ENCODE peak calls at places on chromosomes 5 and 9, in seven cellular contexts. One of them, this sample, is unnamed.

GRCh38 chr5:136046231-136046630 is 17.4 kb downstream of the TGFBI start:
- DNase-seq in transverse colon: no peak
- DNase-seq in aorta: peak
- DNase-seq in heart right ventricle: no peak
- DNase-seq in heart left ventricle: no peak
- DNase-seq in IMR-90: no peak
- DNase-seq in K562: no peak
- DNase-seq in this sample: no peak

GRCh38 chr5:56637321-56637920 is 177.9 kb upstream of the MAP3K1 start:
- DNase-seq in transverse colon: no peak
- DNase-seq in aorta: no peak
- DNase-seq in heart right ventricle: no peak
- DNase-seq in heart left ventricle: no peak
- DNase-seq in IMR-90: peak
- DNase-seq in K562: no peak
- DNase-seq in this sample: peak

GRCh38 chr5:52560366-52560765 is 227.3 kb upstream of the ITGA1 start:
- DNase-seq in transverse colon: no peak
- DNase-seq in aorta: no peak
- DNase-seq in heart right ventricle: no peak
- DNase-seq in heart left ventricle: no peak
- DNase-seq in IMR-90: no peak
- DNase-seq in K562: no peak
- DNase-seq in this sample: no peak

GRCh38 chr5:172179032-172179989 is 8.7 kb downstream of the STK10 start:
- DNase-seq in transverse colon: peak
- DNase-seq in aorta: no peak
- DNase-seq in heart right ventricle: peak
- DNase-seq in heart left ventricle: peak
- DNase-seq in IMR-90: peak
- DNase-seq in K562: no peak
- DNase-seq in this sample: peak

GRCh38 chr5:133314086-133314485 is 262.3 kb downstream of the HSPA4 start:
- DNase-seq in transverse colon: no peak
- DNase-seq in aorta: no peak
- DNase-seq in heart right ventricle: no peak
- DNase-seq in heart left ventricle: no peak
- DNase-seq in IMR-90: no peak
- DNase-seq in K562: no peak
- DNase-seq in this sample: no peak

GRCh38 chr5:45411971-45412612 is 284.1 kb downstream of the HCN1 start:
- DNase-seq in transverse colon: no peak
- DNase-seq in aorta: no peak
- DNase-seq in heart right ventricle: no peak
- DNase-seq in heart left ventricle: no peak
- DNase-seq in IMR-90: peak
- DNase-seq in K562: no peak
- DNase-seq in this sample: no peak

GRCh38 chr5:68920888-68921287 is 172.9 kb upstream of the SLC30A5 start:
- DNase-seq in transverse colon: no peak
- DNase-seq in aorta: no peak
- DNase-seq in heart right ventricle: no peak
- DNase-seq in heart left ventricle: no peak
- DNase-seq in IMR-90: no peak
- DNase-seq in K562: no peak
- DNase-seq in this sample: no peak

GRCh38 chr5:79464695-79465332 is 49.1 kb downstream of the HOMER1 start:
- DNase-seq in transverse colon: no peak
- DNase-seq in aorta: no peak
- DNase-seq in heart right ventricle: no peak
- DNase-seq in heart left ventricle: no peak
- DNase-seq in IMR-90: peak
- DNase-seq in K562: peak
- DNase-seq in this sample: peak

GRCh38 chr9:95363051-95363841 is 45.7 kb upstream of the FANCC start:
- DNase-seq in transverse colon: no peak
- DNase-seq in aorta: no peak
- DNase-seq in heart right ventricle: no peak
- DNase-seq in heart left ventricle: no peak
- DNase-seq in IMR-90: peak
- DNase-seq in K562: no peak
- DNase-seq in this sample: no peak

GRCh38 chr9:91145496-91145895 is 216.2 kb downstream of the AUH start:
- DNase-seq in transverse colon: no peak
- DNase-seq in aorta: no peak
- DNase-seq in heart right ventricle: no peak
- DNase-seq in heart left ventricle: no peak
- DNase-seq in IMR-90: no peak
- DNase-seq in K562: no peak
- DNase-seq in this sample: no peak

GRCh38 chr9:19119801-19120440 is 7.4 kb downstream of the PLIN2 start:
- DNase-seq in transverse colon: no peak
- DNase-seq in aorta: no peak
- DNase-seq in heart right ventricle: no peak
- DNase-seq in heart left ventricle: no peak
- DNase-seq in IMR-90: no peak
- DNase-seq in K562: no peak
- DNase-seq in this sample: no peak

GRCh38 chr5:1139806-1140187 is 27.9 kb upstream of the SLC12A7 start:
- DNase-seq in transverse colon: no peak
- DNase-seq in aorta: no peak
- DNase-seq in heart right ventricle: no peak
- DNase-seq in heart left ventricle: no peak
- DNase-seq in IMR-90: no peak
- DNase-seq in K562: no peak
- DNase-seq in this sample: no peak
- H3K27ac ChIP-seq in transverse colon: no peak
- H3K27ac ChIP-seq in aorta: no peak
- H3K27ac ChIP-seq in heart right ventricle: no peak
- H3K27ac ChIP-seq in heart left ventricle: no peak
- H3K27ac ChIP-seq in IMR-90: no peak
- H3K27ac ChIP-seq in K562: no peak
- H3K27ac ChIP-seq in this sample: no peak

GRCh38 chr9:112382501-112383364 is 2.8 kb downstream of the HSDL2 start:
- DNase-seq in transverse colon: no peak
- DNase-seq in aorta: no peak
- DNase-seq in heart right ventricle: no peak
- DNase-seq in heart left ventricle: no peak
- DNase-seq in IMR-90: no peak
- DNase-seq in K562: no peak
- DNase-seq in this sample: no peak

GRCh38 chr9:112384219-112384618 is 4.3 kb downstream of the HSDL2 start:
- DNase-seq in transverse colon: no peak
- DNase-seq in aorta: no peak
- DNase-seq in heart right ventricle: no peak
- DNase-seq in heart left ventricle: no peak
- DNase-seq in IMR-90: no peak
- DNase-seq in K562: no peak
- DNase-seq in this sample: no peak

GRCh38 chr9:112387115-112387514 is 7.2 kb downstream of the HSDL2 start:
- DNase-seq in transverse colon: no peak
- DNase-seq in aorta: no peak
- DNase-seq in heart right ventricle: no peak
- DNase-seq in heart left ventricle: no peak
- DNase-seq in IMR-90: no peak
- DNase-seq in K562: no peak
- DNase-seq in this sample: no peak

GRCh38 chr9:112382066-112382465 is 2.2 kb downstream of the HSDL2 start:
- DNase-seq in transverse colon: no peak
- DNase-seq in aorta: no peak
- DNase-seq in heart right ventricle: no peak
- DNase-seq in heart left ventricle: no peak
- DNase-seq in IMR-90: no peak
- DNase-seq in K562: no peak
- DNase-seq in this sample: no peak

DNA sequence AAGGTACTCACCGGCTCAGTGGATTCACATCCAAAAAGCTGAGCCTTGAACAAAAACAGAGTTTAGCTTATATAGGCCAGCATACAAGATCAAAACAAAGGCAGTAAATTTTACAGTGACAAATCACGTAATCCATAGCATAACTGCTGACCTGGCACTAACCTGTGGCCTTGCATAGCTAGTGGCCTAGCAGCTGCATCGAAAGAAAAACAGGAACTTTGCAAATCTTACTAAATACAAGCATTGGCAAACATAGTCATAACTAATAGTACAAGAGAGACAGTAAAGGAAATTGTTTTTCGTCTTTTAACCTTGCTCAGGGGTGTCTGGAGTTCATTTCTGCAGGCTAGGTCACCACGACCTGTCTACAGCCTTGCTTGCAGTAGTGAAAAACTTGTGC is 4.8 kb downstream of the HSDL2 start:
- DNase-seq in transverse colon: no peak
- DNase-seq in aorta: no peak
- DNase-seq in heart right ventricle: no peak
- DNase-seq in heart left ventricle: no peak
- DNase-seq in IMR-90: no peak
- DNase-seq in K562: no peak
- DNase-seq in this sample: no peak
- H3K27ac ChIP-seq in transverse colon: peak
- H3K27ac ChIP-seq in aorta: peak
- H3K27ac ChIP-seq in heart right ventricle: peak
- H3K27ac ChIP-seq in heart left ventricle: peak
- H3K27ac ChIP-seq in IMR-90: no peak
- H3K27ac ChIP-seq in K562: peak
- H3K27ac ChIP-seq in this sample: peak

GRCh38 chr5:138570871-138571270 is 4.3 kb downstream of the HSPA9 start:
- DNase-seq in transverse colon: no peak
- DNase-seq in aorta: no peak
- DNase-seq in heart right ventricle: no peak
- DNase-seq in heart left ventricle: no peak
- DNase-seq in IMR-90: no peak
- DNase-seq in K562: no peak
- DNase-seq in this sample: no peak

GRCh38 chr5:138568061-138568824 is 7.0 kb downstream of the HSPA9 start:
- DNase-seq in transverse colon: no peak
- DNase-seq in aorta: no peak
- DNase-seq in heart right ventricle: no peak
- DNase-seq in heart left ventricle: no peak
- DNase-seq in IMR-90: peak
- DNase-seq in K562: no peak
- DNase-seq in this sample: no peak

GRCh38 chr5:138573223-138573622 is 2.0 kb downstream of the HSPA9 start:
- DNase-seq in transverse colon: no peak
- DNase-seq in aorta: no peak
- DNase-seq in heart right ventricle: no peak
- DNase-seq in heart left ventricle: no peak
- DNase-seq in IMR-90: no peak
- DNase-seq in K562: no peak
- DNase-seq in this sample: no peak

GRCh38 chr5:138566792-138567191 is 8.4 kb downstream of the HSPA9 start:
- DNase-seq in transverse colon: no peak
- DNase-seq in aorta: no peak
- DNase-seq in heart right ventricle: no peak
- DNase-seq in heart left ventricle: no peak
- DNase-seq in IMR-90: no peak
- DNase-seq in K562: no peak
- DNase-seq in this sample: no peak

DNA sequence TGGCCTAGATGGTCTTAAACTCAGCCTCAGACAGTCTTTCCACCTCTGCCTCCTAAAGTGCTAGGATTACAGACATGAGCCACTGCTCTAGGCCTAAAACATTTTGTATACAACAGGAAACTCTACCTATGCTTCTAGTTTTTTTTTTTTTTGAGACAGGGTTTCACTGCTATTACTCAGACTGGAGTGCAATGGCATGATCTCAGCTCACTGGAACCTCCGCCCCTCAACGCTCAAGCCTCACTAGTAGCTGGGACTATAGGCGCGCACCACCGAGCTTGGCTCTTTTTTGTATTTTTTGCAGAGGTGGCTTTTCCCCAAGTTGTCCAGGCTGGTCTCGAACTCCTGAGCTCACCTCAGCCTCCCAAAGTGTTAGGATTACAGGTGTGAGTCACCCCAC is 5.4 kb downstream of the HSPA9 start:
- DNase-seq in transverse colon: no peak
- DNase-seq in aorta: no peak
- DNase-seq in heart right ventricle: no peak
- DNase-seq in heart left ventricle: no peak
- DNase-seq in IMR-90: peak
- DNase-seq in K562: no peak
- DNase-seq in this sample: no peak
- H3K27ac ChIP-seq in transverse colon: no peak
- H3K27ac ChIP-seq in aorta: no peak
- H3K27ac ChIP-seq in heart right ventricle: no peak
- H3K27ac ChIP-seq in heart left ventricle: no peak
- H3K27ac ChIP-seq in IMR-90: no peak
- H3K27ac ChIP-seq in K562: no peak
- H3K27ac ChIP-seq in this sample: no peak

GRCh38 chr9:93130861-93131481 is 3.1 kb downstream of the NINJ1 start:
- DNase-seq in transverse colon: peak
- DNase-seq in aorta: peak
- DNase-seq in heart right ventricle: no peak
- DNase-seq in heart left ventricle: peak
- DNase-seq in IMR-90: no peak
- DNase-seq in K562: no peak
- DNase-seq in this sample: no peak

GRCh38 chr9:93128011-93128714 is 5.9 kb downstream of the NINJ1 start:
- DNase-seq in transverse colon: no peak
- DNase-seq in aorta: peak
- DNase-seq in heart right ventricle: no peak
- DNase-seq in heart left ventricle: no peak
- DNase-seq in IMR-90: no peak
- DNase-seq in K562: no peak
- DNase-seq in this sample: no peak

GRCh38 chr9:93128715-93129224 is 5.3 kb downstream of the NINJ1 start:
- DNase-seq in transverse colon: peak
- DNase-seq in aorta: no peak
- DNase-seq in heart right ventricle: no peak
- DNase-seq in heart left ventricle: no peak
- DNase-seq in IMR-90: no peak
- DNase-seq in K562: no peak
- DNase-seq in this sample: no peak

GRCh38 chr9:93129691-93130500 is 4.2 kb downstream of the NINJ1 start:
- DNase-seq in transverse colon: peak
- DNase-seq in aorta: no peak
- DNase-seq in heart right ventricle: no peak
- DNase-seq in heart left ventricle: no peak
- DNase-seq in IMR-90: no peak
- DNase-seq in K562: no peak
- DNase-seq in this sample: no peak

GRCh38 chr9:93129286-93129685 is 4.8 kb downstream of the NINJ1 start:
- DNase-seq in transverse colon: peak
- DNase-seq in aorta: peak
- DNase-seq in heart right ventricle: no peak
- DNase-seq in heart left ventricle: peak
- DNase-seq in IMR-90: no peak
- DNase-seq in K562: no peak
- DNase-seq in this sample: no peak
- H3K27ac ChIP-seq in transverse colon: peak
- H3K27ac ChIP-seq in aorta: no peak
- H3K27ac ChIP-seq in heart right ventricle: peak
- H3K27ac ChIP-seq in heart left ventricle: peak
- H3K27ac ChIP-seq in IMR-90: no peak
- H3K27ac ChIP-seq in K562: no peak
- H3K27ac ChIP-seq in this sample: no peak